ENCODE peak calls at places on chromosomes 6 and 20, in nine cellular contexts. F is adipocyte, Y is head of caudate nucleus, V is hippocampal formation, I is fibroblast of lung, P is AML-193, X is A549, A is small intestine, O is caudate nucleus. T is an unnamed sample.

GRCh38 chr20:34824861-34825529 is 456 bp downstream of the NCOA6 start:
- DNase-seq in P (no peak), X (peak), F (peak), I (peak), Y (peak), A (peak), O (peak), V (peak), T (peak)

GRCh38 chr20:56460459-56460858 is 8.0 kb upstream of the RTF2 start:
- DNase-seq in F (no peak), O (no peak), A (no peak), V (no peak), Y (no peak), I (no peak), X (no peak), P (no peak), T (no peak)

GRCh38 chr20:15098351-15098750 is 760.9 kb upstream of the FLRT3 start:
- DNase-seq in O (no peak), V (no peak), F (no peak), X (no peak), Y (no peak), I (peak), A (no peak), P (no peak), T (no peak)

GRCh38 chr6:4805553-4806307 is 29.5 kb downstream of the CDYL start:
- DNase-seq in Y (peak), X (peak), A (peak), V (peak), O (peak), P (no peak), I (peak), F (peak), T (peak)

GRCh38 chr6:3232017-3232838 is 4.8 kb upstream of the TUBB2B start:
- DNase-seq in A (no peak), Y (no peak), V (no peak), X (no peak), I (no peak), F (no peak), P (no peak), O (no peak), T (no peak)

GRCh38 chr20:64130876-64131275 is 23.5 kb upstream of the NPBWR2 start:
- DNase-seq in O (no peak), P (no peak), V (no peak), I (no peak), F (no peak), Y (no peak), A (no peak), X (no peak), T (peak)

GRCh38 chr6:130997061-130997753 is 65.8 kb downstream of the EPB41L2 start:
- DNase-seq in P (no peak), Y (no peak), X (no peak), A (no peak), F (peak), O (no peak), I (peak), V (no peak), T (no peak)

GRCh38 chr6:5471637-5472430 is 210.5 kb downstream of the FARS2 start:
- DNase-seq in O (no peak), X (no peak), P (no peak), A (no peak), F (no peak), Y (peak), I (peak), V (no peak), T (no peak)

GRCh38 chr20:61814726-61815125 is 251.0 kb downstream of the TAF4 start:
- DNase-seq in Y (no peak), I (no peak), O (no peak), X (no peak), F (no peak), P (no peak), V (no peak), A (no peak), T (peak)

GRCh38 chr20:10111144-10111771 is 76.5 kb downstream of the ANKEF1 start:
- DNase-seq in F (no peak), A (peak), Y (no peak), V (no peak), P (no peak), I (no peak), O (no peak), X (no peak), T (no peak)

GRCh38 chr20:12511499-12511898 is 497.3 kb upstream of the SPTLC3 start:
- DNase-seq in I (no peak), A (no peak), Y (no peak), O (no peak), F (no peak), X (no peak), V (no peak), P (no peak), T (no peak)

GRCh38 chr20:6051505-6051904 is 2.4 kb downstream of the LRRN4 start:
- DNase-seq in X (no peak), Y (no peak), F (peak), P (no peak), O (no peak), I (peak), V (no peak), A (no peak), T (no peak)

GRCh38 chr6:53581161-53581560 is 36.3 kb upstream of the GCLC start:
- DNase-seq in V (no peak), Y (no peak), A (no peak), X (no peak), F (peak), P (no peak), I (peak), O (no peak), T (no peak)

GRCh38 chr20:2032168-2032567 is 38.3 kb upstream of the PDYN start:
- DNase-seq in F (no peak), P (no peak), X (no peak), O (peak), A (no peak), V (no peak), Y (peak), I (no peak), T (no peak)

GRCh38 chr6:56370127-56370540 is 122.8 kb upstream of the COL21A1 start:
- DNase-seq in F (peak), Y (no peak), I (peak), P (no peak), V (no peak), X (peak), A (peak), O (no peak), T (peak)

GRCh38 chr6:31701666-31702420 is 1.3 kb downstream of the ABHD16A start:
- DNase-seq in A (peak), V (no peak), F (peak), O (no peak), X (no peak), P (no peak), Y (no peak), I (peak), T (no peak)

GRCh38 chr6:5638666-5639065 is 368.1 kb downstream of the NRN1 start:
- DNase-seq in Y (peak), V (peak), X (no peak), I (no peak), F (no peak), A (no peak), O (peak), P (no peak), T (no peak)

GRCh38 chr20:32359633-32360332 is 1.7 kb downstream of the ASXL1 start:
- DNase-seq in V (no peak), O (no peak), F (peak), A (peak), P (peak), Y (no peak), I (peak), X (no peak), T (no peak)

GRCh38 chr6:12761376-12762115 is 45.0 kb downstream of the PHACTR1 start:
- DNase-seq in O (no peak), Y (no peak), V (no peak), P (no peak), F (peak), X (no peak), I (peak), A (no peak), T (no peak)

GRCh38 chr6:14642106-14642505 is 524.5 kb downstream of the CD83 start:
- DNase-seq in Y (no peak), P (no peak), I (no peak), X (no peak), O (peak), A (no peak), V (no peak), F (no peak), T (no peak)

GRCh38 chr6:21780144-21780543 is 186.6 kb downstream of the SOX4 start:
- DNase-seq in Y (no peak), V (no peak), F (no peak), X (no peak), I (no peak), A (no peak), O (no peak), P (no peak), T (no peak)

GRCh38 chr6:3427740-3428085 is 29.1 kb downstream of the SLC22A23 start:
- DNase-seq in A (no peak), P (no peak), F (no peak), Y (no peak), I (peak), O (no peak), X (no peak), V (no peak), T (no peak)

GRCh38 chr20:20235681-20236080 is 132.2 kb upstream of the INSM1 start:
- DNase-seq in A (no peak), O (no peak), X (no peak), P (no peak), F (no peak), V (no peak), Y (no peak), I (no peak), T (no peak)

GRCh38 chr20:21102691-21103311 is 3.4 kb downstream of the LINC00237 start:
- DNase-seq in P (no peak), O (peak), A (peak), I (no peak), V (peak), F (peak), Y (peak), X (no peak), T (peak)

GRCh38 chr6:113819169-113819830 is 37.8 kb upstream of the MARCKS start:
- DNase-seq in F (no peak), P (no peak), X (peak), I (no peak), Y (no peak), V (no peak), A (peak), O (no peak), T (no peak)

GRCh38 chr6:134295953-134296553 is 21.9 kb downstream of the SGK1 start:
- DNase-seq in O (no peak), P (peak), X (peak), F (peak), I (peak), V (peak), Y (no peak), A (peak), T (no peak)

GRCh38 chr20:54407446-54407845 is 67.9 kb upstream of the DOK5 start:
- DNase-seq in Y (no peak), X (no peak), F (no peak), A (no peak), V (no peak), O (no peak), P (no peak), I (no peak), T (no peak)